ENCODE peak calls at places on chromosomes 13 and 19, in five cellular contexts. Z is stimulated activated CD4-positive, alpha-beta T cell treated with anti-CD3 and anti-CD28 coated beads, TNF-alpha, amount 100 ng/mL, for 1 hour; T is NCI-H2171 treated with DMSO at 0.1 percent for 48 hours; M is GOT3; E is skeletal muscle cell. O is an unnamed sample.

GRCh38 chr13:99657848-99658265 is 156.6 kb downstream of the TM9SF2 start:
- DNase-seq in T (peak), Z (no peak), E (no peak), M (no peak), O (no peak)

GRCh38 chr13:64817721-64818120 is 2412.4 kb downstream of the PCDH9 start:
- DNase-seq in E (no peak), T (no peak), Z (no peak), M (no peak), O (no peak)

GRCh38 chr13:109684836-109685602 is 101.4 kb downstream of the IRS2 start:
- DNase-seq in E (peak), Z (no peak), T (peak), M (peak), O (no peak)

GRCh38 chr13:29817604-29818378 is 32.6 kb downstream of the UBL3 start:
- DNase-seq in T (no peak), M (no peak), E (no peak), Z (no peak), O (no peak)

GRCh38 chr13:98972627-98973026 is 5.2 kb downstream of the DOCK9 start:
- DNase-seq in T (no peak), M (no peak), Z (no peak), E (no peak), O (peak)

GRCh38 chr13:27830010-27830409 is 37.7 kb downstream of the GSX1 start:
- DNase-seq in Z (no peak), M (no peak), E (no peak), T (no peak), O (no peak)

GRCh38 chr13:111122056-111122455 is 6.9 kb downstream of the ARHGEF7 start:
- DNase-seq in Z (no peak), T (peak), M (no peak), E (peak), O (no peak)

GRCh38 chr19:416416-416815 is 7.5 kb upstream of the C2CD4C start:
- DNase-seq in M (no peak), E (no peak), T (no peak), Z (no peak), O (no peak)

O was measured in SW 1271.